ENCODE peak calls at places on chromosomes 6 and 20, in four cellular contexts. F is dorsolateral prefrontal cortex, Z is psoas muscle, K is Karpas-422. X is an unnamed sample.

GRCh38 chr20:1671891-1672669 is 14.5 kb upstream of the SIRPG start:
- DNase-seq in F (peak), Z (no peak), K (no peak), X (no peak)

GRCh38 chr6:81987293-81987692 is 234.8 kb upstream of the TENT5A start:
- DNase-seq in Z (no peak), F (no peak), K (no peak), X (no peak)

GRCh38 chr20:34199183-34199582 is 42.0 kb upstream of the ASIP start:
- DNase-seq in F (no peak), Z (no peak), K (no peak), X (no peak)

GRCh38 chr6:143110572-143110971 is 49.9 kb downstream of the AIG1 start:
- DNase-seq in Z (no peak), F (no peak), K (no peak), X (no peak)

GRCh38 chr6:12324741-12325140 is 34.6 kb downstream of the EDN1 start:
- DNase-seq in Z (no peak), K (no peak), F (no peak), X (no peak)

GRCh38 chr20:63066506-63067265 is 59.9 kb upstream of the BHLHE23 start:
- DNase-seq in K (no peak), Z (no peak), F (no peak), X (no peak)

GRCh38 chr20:1894471-1894950 is 696 bp upstream of the SIRPA start:
- DNase-seq in Z (peak), K (peak), F (no peak), X (no peak)

GRCh38 chr6:158870418-158870957 is 51.3 kb upstream of the EZR start:
- DNase-seq in K (peak), F (no peak), Z (no peak), X (no peak)

GRCh38 chr6:43328528-43328927 is 19.9 kb upstream of the CRIP3 start:
- DNase-seq in K (no peak), F (no peak), Z (no peak), X (no peak)

GRCh38 chr6:109695468-109695867 is 4.4 kb downstream of the FIG4 start:
- DNase-seq in Z (no peak), K (peak), F (no peak), X (no peak)

GRCh38 chr6:7273709-7274108 is 39.3 kb downstream of the SSR1 start:
- DNase-seq in Z (no peak), F (no peak), K (no peak), X (no peak)

GRCh38 chr20:8246701-8247100 is 114.6 kb downstream of the PLCB1 start:
- DNase-seq in Z (no peak), K (no peak), F (no peak), X (no peak)

GRCh38 chr20:32780749-32781402 is 18.7 kb downstream of the DNMT3B start:
- DNase-seq in F (peak), Z (no peak), K (no peak), X (no peak)

GRCh38 chr6:81696505-81696904 is 56.0 kb downstream of the TENT5A start:
- DNase-seq in K (no peak), F (no peak), Z (no peak), X (no peak)

GRCh38 chr20:22771706-22772105 is 187.3 kb upstream of the FOXA2 start:
- DNase-seq in K (no peak), Z (no peak), F (no peak), X (no peak)

GRCh38 chr6:16482702-16483314 is 244.4 kb downstream of the GMPR start:
- DNase-seq in F (no peak), K (peak), Z (no peak), X (no peak)

GRCh38 chr6:32607988-32608298 is 18.3 kb upstream of the HLA-DRB1 start:
- DNase-seq in F (no peak), Z (no peak), K (no peak), X (no peak)

GRCh38 chr20:35768731-35769664 is 2.8 kb upstream of the PHF20 start:
- DNase-seq in Z (peak), F (peak), K (no peak), X (no peak)

GRCh38 chr20:34390769-34391447 is 27.8 kb downstream of the ITCH start:
- DNase-seq in K (no peak), Z (peak), F (no peak), X (no peak)

GRCh38 chr6:10412165-10412947 is 2.5 kb downstream of the TFAP2A start:
- DNase-seq in K (no peak), Z (no peak), F (no peak), X (no peak)

GRCh38 chr6:7991992-7992815 is 72.0 kb downstream of the BLOC1S5 start:
- DNase-seq in Z (peak), F (no peak), K (peak), X (no peak)

GRCh38 chr6:84635081-84635745 is 129.2 kb downstream of the TBX18 start:
- DNase-seq in K (no peak), F (no peak), Z (no peak), X (no peak)

GRCh38 chr6:147204060-147204785 is at the start of gene STXBP5:
- DNase-seq in Z (peak), F (peak), K (peak), X (peak)

GRCh38 chr20:8642247-8642646 is 426.6 kb upstream of the PLCB4 start:
- DNase-seq in F (no peak), Z (no peak), K (no peak), X (no peak)

GRCh38 chr20:31866221-31866620 is 4.1 kb downstream of the DUSP15 start:
- DNase-seq in Z (no peak), F (no peak), K (no peak), X (no peak)

GRCh38 chr6:11921017-11921438 is 91.1 kb upstream of the HIVEP1 start:
- DNase-seq in Z (peak), F (no peak), K (no peak), X (no peak)

GRCh38 chr6:111750753-111751684 is 122.2 kb downstream of the FYN start:
- DNase-seq in F (no peak), Z (no peak), K (peak), X (peak)

GRCh38 chr20:56628873-56629463 is at the start of gene TFAP2C:
- DNase-seq in Z (peak), K (no peak), F (no peak), X (no peak)

GRCh38 chr6:169243154-169243553 is 10.5 kb downstream of the THBS2 start:
- DNase-seq in Z (no peak), K (no peak), F (no peak), X (no peak)

GRCh38 chr6:5506575-5506974 is 245.3 kb downstream of the FARS2 start:
- DNase-seq in F (no peak), K (no peak), Z (no peak), X (no peak)

DNA sequence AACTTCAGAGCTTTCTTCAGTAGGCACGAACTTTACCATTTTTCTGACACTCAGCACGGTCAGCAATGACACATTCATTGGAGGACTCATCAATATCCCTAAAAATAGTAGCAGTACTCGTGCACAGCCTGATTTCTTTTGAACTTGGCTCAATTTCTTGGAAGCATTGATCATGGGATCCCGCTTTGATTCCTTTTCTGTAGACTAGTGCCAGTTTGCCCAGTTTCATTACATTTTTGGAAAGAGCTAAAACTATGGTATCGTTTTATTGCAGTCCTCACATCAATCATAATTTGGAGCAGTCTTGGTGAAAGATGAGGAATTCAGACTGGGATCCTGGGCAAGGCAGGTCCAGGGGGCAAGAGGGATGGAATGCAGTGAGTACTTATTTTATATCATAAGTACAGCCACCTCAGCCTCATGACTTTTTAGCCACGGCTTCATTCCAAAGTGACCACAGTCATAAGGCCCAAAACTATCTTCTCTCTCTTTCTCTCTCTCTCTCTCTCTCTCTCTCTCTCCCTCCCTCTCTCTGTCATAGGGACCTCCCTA is 170.9 kb upstream of the AKAP12 start:
- DNase-seq in F (no peak), K (no peak), Z (no peak), X (no peak)
- H3K27ac ChIP-seq in F (peak), K (no peak), Z (peak), X (no peak)

DNA sequence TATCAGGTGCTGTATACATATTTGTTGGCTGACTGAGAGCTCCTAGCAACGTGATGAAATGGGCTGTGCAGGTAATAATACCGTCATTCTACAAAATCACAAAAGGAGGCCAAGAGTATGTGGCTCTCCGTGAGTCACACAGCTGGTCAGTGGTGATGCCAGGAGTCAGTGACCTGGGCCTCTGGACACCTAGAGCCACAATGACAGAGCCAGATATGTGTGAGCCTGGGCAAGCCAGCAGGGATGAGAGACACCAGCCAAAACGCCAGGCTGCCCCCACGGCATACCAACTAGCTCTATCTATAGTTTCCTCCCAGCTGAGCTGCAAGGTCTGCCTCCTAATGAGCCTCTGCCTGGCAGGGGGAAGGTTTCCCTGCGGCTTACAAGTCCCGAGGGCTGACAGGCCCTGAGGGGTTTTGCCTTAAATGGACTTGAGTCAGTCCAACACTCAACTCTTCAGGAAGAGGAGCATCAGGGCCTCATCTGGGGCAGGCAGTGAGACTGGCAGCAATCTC is 70.0 kb downstream of the CPNE5 start:
- DNase-seq in K (no peak), F (no peak), Z (peak), X (no peak)
- H3K27ac ChIP-seq in K (peak), F (peak), Z (peak), X (no peak)

GRCh38 chr6:53290547-53291510 is 57.9 kb downstream of the ELOVL5 start:
- DNase-seq in Z (no peak), K (no peak), F (no peak), X (no peak)

GRCh38 chr6:53284901-53285300 is 63.8 kb downstream of the ELOVL5 start:
- DNase-seq in F (no peak), Z (no peak), K (no peak), X (no peak)

GRCh38 chr6:53282234-53282633 is 66.5 kb downstream of the ELOVL5 start:
- DNase-seq in F (no peak), Z (no peak), K (no peak), X (no peak)

GRCh38 chr6:53282741-53283140 is 66.0 kb downstream of the ELOVL5 start:
- DNase-seq in F (no peak), K (no peak), Z (no peak), X (no peak)

GRCh38 chr6:53287336-53288225 is 61.2 kb downstream of the ELOVL5 start:
- DNase-seq in F (no peak), K (no peak), Z (no peak), X (no peak)
- H3K27ac ChIP-seq in F (no peak), K (no peak), Z (no peak), X (no peak)

DNA sequence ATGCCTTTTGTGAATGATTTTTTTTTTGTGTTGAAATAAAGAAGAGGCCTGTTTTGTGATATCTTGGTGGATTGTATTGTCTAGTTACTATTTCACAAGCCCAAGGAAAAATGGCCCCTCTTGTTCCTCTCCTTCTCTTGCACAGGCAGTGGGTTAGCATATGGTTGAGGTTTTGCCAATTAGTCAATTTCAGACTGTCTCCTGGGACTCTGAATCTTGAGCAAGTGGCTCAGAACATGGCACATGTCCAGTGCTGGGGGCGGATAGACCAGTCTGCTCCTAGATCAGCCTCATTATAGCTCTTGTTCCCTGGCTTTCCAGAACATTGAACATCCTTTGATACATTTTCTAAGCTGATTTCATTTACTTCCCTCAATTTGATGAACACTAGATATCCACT is 589.2 kb downstream of the PHF3 start:
- DNase-seq in K (no peak), Z (no peak), F (peak), X (no peak)
- H3K27ac ChIP-seq in K (no peak), Z (no peak), F (no peak), X (no peak)

DNA sequence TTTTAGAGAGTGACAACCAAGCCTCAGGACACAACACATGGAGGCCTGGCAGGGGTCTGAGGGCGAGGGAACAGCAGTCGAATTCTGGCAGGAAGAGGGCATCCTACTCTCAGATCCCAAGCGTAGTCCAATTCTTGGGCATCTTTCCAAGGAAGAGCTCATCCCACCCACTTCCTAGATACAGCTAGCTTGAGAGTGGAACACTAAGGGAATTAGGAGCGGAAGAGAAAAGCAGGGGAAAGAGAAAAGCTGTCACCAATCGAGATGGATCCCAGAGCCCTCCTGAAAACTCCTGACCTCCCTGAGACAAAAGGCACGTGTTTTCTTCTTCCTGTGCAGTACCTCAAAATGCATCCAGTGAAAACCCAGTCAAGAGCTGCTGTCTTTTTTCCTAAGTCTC is 67.1 kb downstream of the GFOD1 start:
- DNase-seq in Z (no peak), K (no peak), F (no peak), X (no peak)
- H3K27ac ChIP-seq in Z (peak), K (no peak), F (no peak), X (no peak)

X was measured in CD8-positive, alpha-beta T cell.